ENCODE peak calls at places on chromosome 22, in five cellular contexts. Z is HCT116, C is choroid plexus epithelial cell, O is OCI-LY7, Y is cardiac muscle cell. H is an unnamed sample.

GRCh38 chr22:40182231-40182835 is 4.6 kb downstream of the TNRC6B start:
- DNase-seq in Z (no peak), C (no peak), O (no peak), Y (no peak), H (peak; percentile 30)

GRCh38 chr22:43945632-43946390 is 9.4 kb upstream of the SAMM50 start:
- DNase-seq in Z (peak; percentile 41), C (peak; percentile 79), O (peak; percentile 72), Y (peak; percentile 77), H (peak; percentile 68)

GRCh38 chr22:41913842-41914534 is 886 bp downstream of the SHISA8 start:
- DNase-seq in Z (no peak), C (no peak), O (no peak), Y (peak; percentile 48), H (no peak)

GRCh38 chr22:36253523-36254490 is 874 bp downstream of the APOL1 start:
- DNase-seq in Z (no peak), C (peak; percentile 38), O (no peak), Y (no peak), H (no peak)

GRCh38 chr22:29031236-29031982 is 30.2 kb downstream of the C22orf31 start:
- DNase-seq in Z (peak; percentile 97), C (peak; percentile 97), O (no peak), Y (peak; percentile 75), H (peak; percentile 62)

GRCh38 chr22:49202226-49202625 is 625.4 kb downstream of the BRD1 start:
- DNase-seq in Z (no peak), C (no peak), O (no peak), Y (no peak), H (no peak)

GRCh38 chr22:19763141-19764049 is 2.8 kb downstream of the TBX1 start:
- DNase-seq in Z (no peak), C (no peak), O (no peak), Y (no peak), H (peak; percentile 36)

GRCh38 chr22:19668748-19669147 is 45.6 kb upstream of the SEPTIN5 start:
- DNase-seq in Z (no peak), C (no peak), O (no peak), Y (no peak), H (no peak)

GRCh38 chr22:40178417-40179409 is 988 bp downstream of the TNRC6B start:
- DNase-seq in Z (no peak), C (peak; percentile 54), O (peak; percentile 70), Y (peak; percentile 59), H (peak; percentile 39)

GRCh38 chr22:17430298-17430900 is 61.1 kb downstream of the CECR2 start:
- DNase-seq in Z (no peak), C (peak; percentile 95), O (no peak), Y (no peak), H (peak; percentile 37)

GRCh38 chr22:50529416-50530279 is at the start of gene TYMP:
- DNase-seq in Z (no peak), C (no peak), O (peak; percentile 73), Y (no peak), H (peak; percentile 83)

GRCh38 chr22:45208993-45209838 is 31.5 kb downstream of the KIAA0930 start:
- DNase-seq in Z (no peak), C (peak; percentile 89), O (no peak), Y (no peak), H (peak; percentile 59)

GRCh38 chr22:20636075-20636812 is 128.8 kb downstream of the MED15 start:
- DNase-seq in Z (no peak), C (no peak), O (no peak), Y (no peak), H (no peak)

GRCh38 chr22:37555029-37555428 is 5.3 kb upstream of the CDC42EP1 start:
- DNase-seq in Z (no peak), C (no peak), O (no peak), Y (no peak), H (no peak)

GRCh38 chr22:45597460-45598192 is 74.0 kb upstream of the ATXN10 start:
- DNase-seq in Z (no peak), C (no peak), O (no peak), Y (peak; percentile 66), H (no peak)

GRCh38 chr22:45534339-45535192 is 31.9 kb downstream of the FBLN1 start:
- DNase-seq in Z (no peak), C (no peak), O (no peak), Y (no peak), H (no peak)

GRCh38 chr22:26409705-26410376 is 19.2 kb upstream of the ASPHD2 start:
- DNase-seq in Z (no peak), C (no peak), O (no peak), Y (no peak), H (no peak)

GRCh38 chr22:32333769-32334639 is 23.7 kb upstream of the RFPL3 start:
- DNase-seq in Z (no peak), C (no peak), O (no peak), Y (no peak), H (no peak)

GRCh38 chr22:42376721-42377177 is 55.5 kb downstream of the NFAM1 start:
- DNase-seq in Z (no peak), C (peak; percentile 41), O (no peak), Y (peak; percentile 86), H (no peak)

GRCh38 chr22:49236541-49237075 is 591.1 kb downstream of the BRD1 start:
- DNase-seq in Z (no peak), C (no peak), O (no peak), Y (no peak), H (no peak)

GRCh38 chr22:43854786-43855271 is 7.5 kb downstream of the SULT4A1 start:
- DNase-seq in Z (no peak), C (no peak), O (no peak), Y (no peak), H (no peak)

GRCh38 chr22:19527321-19527721 is 3.1 kb upstream of the CLDN5 start:
- DNase-seq in Z (no peak), C (no peak), O (no peak), Y (no peak), H (no peak)

GRCh38 chr22:45271667-45272188 is 13.0 kb upstream of the UPK3A start:
- DNase-seq in Z (no peak), C (no peak), O (no peak), Y (peak; percentile 72), H (no peak)

DNA sequence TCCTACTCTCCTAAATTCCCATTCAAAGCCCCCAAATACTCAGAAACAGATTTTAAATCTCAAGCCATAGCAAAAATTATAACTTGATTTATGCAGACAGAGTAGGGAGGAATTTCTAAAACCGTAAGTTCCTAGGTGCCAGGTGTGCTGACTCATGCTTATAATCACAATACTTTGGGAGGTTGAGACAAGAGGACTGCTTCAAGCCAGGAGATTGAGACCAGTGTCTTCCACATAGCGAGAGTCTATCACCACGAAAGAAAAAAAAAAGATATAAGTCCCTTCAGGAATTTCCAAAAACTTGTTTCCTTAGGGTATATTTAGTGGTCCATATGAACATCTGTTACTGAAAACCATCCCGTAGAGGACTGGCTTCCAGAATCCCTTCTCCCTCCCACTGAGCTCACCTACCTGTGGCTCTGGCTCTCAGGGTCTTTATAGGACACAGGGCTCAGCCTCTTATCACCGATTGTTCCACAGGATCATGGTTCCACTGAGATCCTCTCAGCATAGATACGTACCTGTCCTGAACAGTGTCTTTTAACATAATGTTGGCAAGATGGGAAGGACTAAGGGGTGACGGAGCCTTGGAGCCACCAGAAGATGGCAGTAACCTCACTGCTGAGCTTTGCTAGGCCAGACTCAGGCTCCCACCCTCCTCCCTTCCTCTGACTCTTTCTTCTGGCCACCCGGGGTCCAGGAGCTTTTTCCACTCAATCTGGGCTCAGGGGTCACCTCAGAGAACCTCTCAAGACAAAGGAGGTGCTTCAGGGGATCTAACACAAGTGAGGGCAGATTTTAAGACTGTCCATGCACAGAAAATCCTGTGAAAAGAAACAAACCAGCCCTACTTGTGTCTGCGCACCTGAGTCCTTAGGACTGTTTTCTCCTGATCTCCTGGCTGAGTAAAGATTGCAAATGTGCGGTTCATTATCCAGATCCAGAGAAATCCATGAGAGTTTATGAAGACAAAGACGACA is 117.5 kb upstream of the TOP3B start:
- DNase-seq in Z (peak; percentile 35), C (peak; percentile 49), O (peak; percentile 71), Y (no peak), H (peak; percentile 51)
- TF ChIP-seq CTCF in Z (peak; percentile 36), C (peak; percentile 68), O (peak; percentile 86), Y (peak; percentile 41), H (peak; percentile 37)

DNA sequence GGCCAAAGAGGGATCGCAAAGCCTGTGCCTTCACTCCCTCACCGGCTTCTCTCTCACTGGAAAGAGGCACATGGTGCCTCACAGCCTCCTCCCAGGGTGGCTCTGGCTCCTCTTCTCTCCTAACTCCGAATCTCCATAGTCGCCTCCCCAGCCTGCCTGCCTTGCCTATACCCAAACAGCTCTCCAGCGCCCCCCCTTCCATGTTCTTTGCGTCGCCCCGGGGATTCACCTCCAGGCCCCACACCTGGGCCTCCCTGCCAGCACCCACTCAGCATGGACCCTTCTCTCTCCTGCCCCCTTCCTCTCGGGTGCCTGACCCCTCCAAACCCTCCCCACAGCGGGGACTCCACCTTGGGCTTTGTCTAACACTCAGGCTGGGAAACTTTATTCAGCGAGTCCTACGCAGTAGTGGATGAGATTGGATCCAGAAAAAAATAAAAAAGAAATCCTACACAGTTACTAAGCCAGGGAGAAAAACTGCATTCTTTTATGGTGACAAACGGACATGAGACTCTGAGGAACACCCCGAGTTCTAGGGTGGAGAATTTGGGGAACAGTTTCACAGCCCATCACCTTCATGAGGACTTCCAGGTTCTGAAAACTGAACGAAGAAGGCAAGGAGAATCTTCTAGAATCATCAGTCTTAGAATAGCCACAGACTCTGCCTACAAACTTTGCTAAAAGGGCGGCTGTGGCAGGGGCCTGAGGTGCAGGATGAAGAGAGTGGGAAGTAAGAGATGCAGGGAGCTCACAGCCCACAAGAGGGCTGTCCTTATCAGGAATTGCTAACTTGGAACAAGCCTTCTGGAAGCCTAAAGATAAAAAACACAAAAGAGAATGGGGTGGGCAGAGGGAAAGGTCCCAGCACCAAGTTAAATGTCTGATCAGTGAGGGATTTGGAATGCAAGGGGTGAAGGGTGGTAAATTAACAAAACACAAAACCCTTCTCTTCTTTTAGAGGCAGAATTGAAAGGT is 5.3 kb downstream of the PPM1F start:
- DNase-seq in Z (no peak), C (peak; percentile 72), O (no peak), Y (peak; percentile 66), H (peak; percentile 65)
- TF ChIP-seq CTCF in Z (peak; percentile 2), C (peak; percentile 74), O (peak; percentile 47), Y (peak; percentile 68), H (peak; percentile 72)

GRCh38 chr22:38843201-38843715 is 570 bp downstream of the NPTXR start:
- DNase-seq in Z (no peak), C (peak; percentile 79), O (no peak), Y (peak; percentile 82), H (peak; percentile 63)
- TF ChIP-seq CTCF in Z (peak; percentile 14), C (peak; percentile 41), O (no peak), Y (peak; percentile 28), H (peak; percentile 14)

GRCh38 chr22:24460418-24461089 is 33.2 kb downstream of the ADORA2A start:
- DNase-seq in Z (no peak), C (peak; percentile 91), O (no peak), Y (no peak), H (no peak)
- TF ChIP-seq CTCF in Z (no peak), C (peak; percentile 47), O (no peak), Y (no peak), H (no peak)

DNA sequence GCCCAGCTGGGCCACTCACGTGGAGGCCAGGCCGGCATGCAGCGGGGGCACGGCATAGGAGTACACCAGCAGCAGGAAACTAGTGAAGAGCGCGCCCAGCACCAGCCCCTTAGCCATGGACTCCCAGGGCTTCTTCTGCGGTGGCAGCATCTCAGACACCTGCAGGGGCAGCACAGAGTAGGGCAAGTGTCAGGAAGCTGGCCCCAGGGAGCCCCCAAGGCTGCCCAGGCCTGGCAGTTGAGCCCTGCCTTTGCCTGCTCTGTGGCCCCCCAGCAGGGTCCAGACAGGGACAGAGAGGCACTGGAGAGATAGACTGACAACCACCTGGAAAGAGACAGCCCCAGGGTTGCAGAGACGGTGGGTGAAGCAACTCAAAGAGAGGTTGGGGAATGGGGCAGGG is 10.7 kb upstream of the SEC14L6 start:
- DNase-seq in Z (no peak), C (no peak), O (no peak), Y (no peak), H (no peak)
- TF ChIP-seq CTCF in Z (no peak), C (no peak), O (no peak), Y (no peak), H (no peak)